ENCODE peak calls at places on chromosomes 12 and 14, in nine cellular contexts. M is mucosa of descending colon, W is stomach, F is left ventricle myocardium inferior, L is Caco-2, Z is psoas muscle, T is iPS DF 6.9, G is suprapubic skin, P is ascending aorta. Y is an unnamed sample.

GRCh38 chr14:51692646-51693045 is 40.9 kb downstream of the FRMD6 start:
- DNase-seq in M (no peak), W (no peak), F (no peak), L (no peak), Z (no peak), T (no peak), G (no peak), P (no peak), Y (no peak)

GRCh38 chr12:113214938-113215400 is 6.3 kb upstream of the TPCN1 start:
- DNase-seq in M (peak; percentile 55), W (no peak), F (peak; percentile 67), L (peak; percentile 58), Z (peak; percentile 79), T (no peak), G (peak; percentile 89), P (peak; percentile 92), Y (peak; percentile 99)

GRCh38 chr14:80164991-80165390 is 46.3 kb downstream of the DIO2 start:
- DNase-seq in M (no peak), W (no peak), F (no peak), L (no peak), Z (no peak), T (no peak), G (no peak), P (no peak), Y (no peak)

GRCh38 chr12:93722179-93722578 is 45.0 kb downstream of the CRADD start:
- DNase-seq in M (no peak), W (no peak), F (no peak), L (no peak), Z (no peak), T (no peak), G (no peak), P (no peak), Y (no peak)

GRCh38 chr12:102735104-102735503 is 181.9 kb downstream of the PAH start:
- DNase-seq in M (no peak), W (no peak), F (no peak), L (no peak), Z (no peak), T (no peak), G (no peak), P (no peak), Y (no peak)

GRCh38 chr12:122732170-122732569 is 1.5 kb upstream of the HCAR1 start:
- DNase-seq in M (no peak), W (no peak), F (no peak), L (no peak), Z (no peak), T (no peak), G (no peak), P (no peak), Y (no peak)

GRCh38 chr14:61103541-61104339 is 122.7 kb downstream of the SLC38A6 start:
- DNase-seq in M (peak; percentile 15), W (no peak), F (no peak), L (peak; percentile 48), Z (peak; percentile 78), T (no peak), G (peak; percentile 83), P (peak; percentile 91), Y (peak; percentile 99)

GRCh38 chr12:100741084-100741711 is 53.4 kb upstream of the ANO4 start:
- DNase-seq in M (peak; percentile 45), W (no peak), F (no peak), L (no peak), Z (no peak), T (no peak), G (no peak), P (no peak), Y (no peak)

GRCh38 chr14:94001501-94002396 is 4.6 kb downstream of the CCDC197 start:
- DNase-seq in M (peak; percentile 68), W (peak; percentile 55), F (peak; percentile 37), L (peak; percentile 62), Z (peak; percentile 75), T (peak; percentile 58), G (no peak), P (no peak), Y (peak; percentile 71)

GRCh38 chr12:28378749-28379148 is 188.5 kb downstream of the CCDC91 start:
- DNase-seq in M (no peak), W (no peak), F (no peak), L (no peak), Z (no peak), T (no peak), G (no peak), P (no peak), Y (peak; percentile 96)

GRCh38 chr12:101582937-101583336 is 11.8 kb upstream of the MYBPC1 start:
- DNase-seq in M (no peak), W (no peak), F (no peak), L (no peak), Z (no peak), T (no peak), G (no peak), P (no peak), Y (no peak)

GRCh38 chr12:13435535-13435934 is 239.0 kb downstream of the EMP1 start:
- DNase-seq in M (no peak), W (no peak), F (no peak), L (no peak), Z (no peak), T (no peak), G (no peak), P (no peak), Y (no peak)

GRCh38 chr14:22841311-22841710 is 4.9 kb downstream of the MMP14 start:
- DNase-seq in M (no peak), W (no peak), F (no peak), L (no peak), Z (peak; percentile 37), T (no peak), G (no peak), P (no peak), Y (no peak)

GRCh38 chr14:51321036-51321435 is 81.0 kb downstream of the TMX1 start:
- DNase-seq in M (no peak), W (no peak), F (no peak), L (no peak), Z (no peak), T (no peak), G (no peak), P (no peak), Y (no peak)

GRCh38 chr14:42224053-42224888 is 617.6 kb downstream of the LRFN5 start:
- DNase-seq in M (peak; percentile 77), W (peak; percentile 52), F (peak; percentile 14), L (peak; percentile 63), Z (no peak), T (peak; percentile 37), G (no peak), P (no peak), Y (peak; percentile 86)

GRCh38 chr14:72801381-72801812 is 92.5 kb downstream of the DPF3 start:
- DNase-seq in M (no peak), W (no peak), F (no peak), L (no peak), Z (no peak), T (no peak), G (no peak), P (no peak), Y (peak; percentile 99)

GRCh38 chr12:22738945-22739344 is 114.0 kb downstream of the ETNK1 start:
- DNase-seq in M (no peak), W (no peak), F (no peak), L (no peak), Z (no peak), T (no peak), G (no peak), P (no peak), Y (peak; percentile 56)

GRCh38 chr12:32533971-32534590 is 134.7 kb downstream of the FGD4 start:
- DNase-seq in M (peak; percentile 79), W (peak; percentile 69), F (peak; percentile 31), L (peak; percentile 88), Z (peak; percentile 79), T (no peak), G (no peak), P (peak; percentile 90), Y (peak; percentile 99)

GRCh38 chr14:96516351-96516750 is 14.2 kb downstream of the PAPOLA start:
- DNase-seq in M (no peak), W (no peak), F (no peak), L (no peak), Z (no peak), T (no peak), G (no peak), P (no peak), Y (no peak)
- H3K4me1 ChIP-seq in M (peaks cover 21% of the 10 kb centered on the region), W (peaks cover 88% of the 10 kb centered on the region), F (peaks cover 83% of the 10 kb centered on the region), L (peaks cover 23% of the 10 kb centered on the region), Z (peaks cover 50% of the 10 kb centered on the region), T (peaks cover 2% of the 10 kb centered on the region), G (peaks cover 41% of the 10 kb centered on the region), P (peaks cover 32% of the 10 kb centered on the region), Y (no peaks in the 10 kb centered on the region)

GRCh38 chr12:802242-802995 is 50.0 kb downstream of the WNK1 start:
- DNase-seq in M (no peak), W (no peak), F (no peak), L (no peak), Z (no peak), T (no peak), G (no peak), P (no peak), Y (peak; percentile 21)
- H3K4me1 ChIP-seq in M (peaks cover 32% of the 10 kb centered on the region), W (peaks cover 91% of the 10 kb centered on the region), F (peaks cover 83% of the 10 kb centered on the region), L (peaks cover 11% of the 10 kb centered on the region), Z (peaks cover 57% of the 10 kb centered on the region), T (no peaks in the 10 kb centered on the region), G (peaks cover 37% of the 10 kb centered on the region), P (peaks cover 23% of the 10 kb centered on the region), Y (peaks cover 5% of the 10 kb centered on the region)

DNA sequence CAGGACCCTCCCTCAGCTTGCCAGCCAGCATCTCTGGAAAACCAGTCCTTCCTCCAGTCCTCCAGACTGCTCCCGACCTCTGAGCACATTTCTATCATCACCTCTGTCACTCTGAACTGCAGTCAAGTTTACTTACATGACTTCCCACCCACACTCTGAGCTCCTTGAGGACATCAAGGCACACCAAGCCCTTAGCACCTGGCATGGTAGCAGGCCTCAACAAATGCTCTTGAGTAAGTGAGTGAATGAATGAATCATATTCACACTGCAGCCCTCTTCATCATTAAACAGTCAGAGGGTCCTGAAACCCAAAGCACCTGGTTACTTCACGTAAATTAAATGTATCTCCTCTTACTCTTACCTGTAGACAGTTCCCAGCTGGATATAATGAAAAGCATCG is 35.1 kb downstream of the NT5DC3 start:
- DNase-seq in M (no peak), W (no peak), F (no peak), L (no peak), Z (no peak), T (no peak), G (no peak), P (no peak), Y (no peak)
- H3K4me1 ChIP-seq in M (peaks cover under 1% of the 10 kb centered on the region), W (peaks cover 69% of the 10 kb centered on the region), F (peaks cover 1% of the 10 kb centered on the region), L (peaks cover 12% of the 10 kb centered on the region), Z (peaks cover 51% of the 10 kb centered on the region), T (no peaks in the 10 kb centered on the region), G (peaks cover 12% of the 10 kb centered on the region), P (peaks cover 63% of the 10 kb centered on the region), Y (peaks cover 15% of the 10 kb centered on the region)

DNA sequence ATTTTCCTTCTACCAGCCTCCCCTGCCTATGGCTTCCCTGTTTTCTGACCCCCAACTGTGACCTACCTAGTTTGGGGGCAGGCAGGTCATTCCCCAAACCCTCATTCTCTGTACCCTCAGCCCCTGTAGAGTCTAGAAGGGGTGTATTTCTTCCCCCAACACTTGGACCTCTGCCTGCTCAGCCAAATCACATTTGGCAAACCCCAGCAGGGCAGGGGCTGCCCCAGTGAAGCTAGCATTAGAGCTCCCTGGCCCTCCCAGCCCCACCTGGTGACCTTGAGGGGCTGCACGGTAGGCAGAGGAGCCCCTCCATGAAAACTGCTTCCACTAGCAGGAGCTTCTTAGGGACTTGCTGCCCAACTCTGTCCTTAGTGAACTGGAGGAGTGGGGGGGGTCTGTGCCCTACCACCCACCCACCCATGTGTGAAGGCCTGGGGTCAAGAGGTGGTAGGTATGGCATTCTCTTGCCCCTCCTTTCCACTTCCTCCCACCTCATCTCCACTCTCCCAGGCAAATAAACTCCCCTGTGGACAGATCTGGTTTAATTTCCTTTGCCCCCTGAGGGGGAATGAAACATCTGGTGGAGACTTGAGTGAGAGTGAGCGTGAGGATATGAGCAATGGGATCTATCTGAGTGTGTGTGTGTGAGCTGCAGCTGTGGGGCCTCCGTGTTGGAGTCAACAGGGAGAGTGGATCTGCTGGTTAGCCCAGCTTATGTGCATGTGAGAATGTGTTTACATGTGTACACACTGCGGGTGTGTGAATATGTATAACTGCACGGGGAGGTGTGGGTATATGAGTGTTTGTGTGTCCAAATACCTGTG is 1.6 kb downstream of the NXPH4 start:
- DNase-seq in M (no peak), W (no peak), F (no peak), L (no peak), Z (no peak), T (no peak), G (no peak), P (no peak), Y (peak; percentile 32)
- H3K4me1 ChIP-seq in M (peaks cover 19% of the 10 kb centered on the region), W (peaks cover 47% of the 10 kb centered on the region), F (peaks cover 42% of the 10 kb centered on the region), L (peaks cover 20% of the 10 kb centered on the region), Z (peaks cover 14% of the 10 kb centered on the region), T (peaks cover 24% of the 10 kb centered on the region), G (peaks cover 61% of the 10 kb centered on the region), P (peaks cover 27% of the 10 kb centered on the region), Y (peaks cover 9% of the 10 kb centered on the region)

Y was measured in fibroblast of lung.